ENCODE peak calls at places on chromosomes 5 and 9, in five cellular contexts. X is brain microvascular endothelial cell, C is ELR, U is T-cell, A is T-helper 2 cell. Q is an unnamed sample.

GRCh38 chr9:132753593-132753880 is 83.3 kb downstream of the GTF3C4 start:
- DNase-seq in A (no peak), U (no peak), X (no peak), C (no peak), Q (no peak)

GRCh38 chr5:108788142-108788541 is 40.4 kb downstream of the FER start:
- DNase-seq in U (no peak), X (no peak), A (no peak), C (no peak), Q (no peak)

GRCh38 chr9:3954950-3955670 is 344.8 kb downstream of the GLIS3 start:
- DNase-seq in C (peak; percentile 14), X (peak; percentile 65), U (no peak), A (no peak), Q (no peak)

GRCh38 chr5:66306105-66306843 is 162.2 kb downstream of the SREK1 start:
- DNase-seq in X (peak; percentile 64), A (no peak), U (peak; percentile 6), C (peak; percentile 78), Q (peak; percentile 89)

GRCh38 chr5:157172408-157172807 is 6.3 kb upstream of the GARIN3 start:
- DNase-seq in X (no peak), A (peak; percentile 72), C (no peak), U (peak; percentile 56), Q (no peak)

GRCh38 chr9:107367727-107368502 is 84.8 kb downstream of the RAD23B start:
- DNase-seq in U (no peak), A (no peak), X (peak; percentile 27), C (no peak), Q (no peak)

GRCh38 chr5:100889165-100889564 is 13.9 kb downstream of the ST8SIA4 start:
- DNase-seq in A (no peak), U (no peak), X (no peak), C (peak; percentile 27), Q (no peak)

GRCh38 chr9:3528466-3528865 is 2.7 kb upstream of the RFX3 start:
- DNase-seq in U (peak; percentile 33), C (no peak), A (peak; percentile 9), X (no peak), Q (no peak)

GRCh38 chr9:69195019-69195418 is 20.9 kb downstream of the TJP2 start:
- DNase-seq in U (no peak), C (no peak), X (no peak), A (no peak), Q (no peak)

GRCh38 chr5:69288668-69289067 is 43.9 kb downstream of the CCDC125 start:
- DNase-seq in X (no peak), C (no peak), A (no peak), U (no peak), Q (no peak)

GRCh38 chr5:150013931-150014330 is 13.4 kb downstream of the HMGXB3 start:
- DNase-seq in A (no peak), X (no peak), C (no peak), U (no peak), Q (no peak)

GRCh38 chr5:172494630-172495505 is 40.5 kb upstream of the SH3PXD2B start:
- DNase-seq in C (no peak), X (no peak), U (no peak), A (no peak), Q (no peak)

GRCh38 chr5:174935854-174936474 is 211.6 kb downstream of the MSX2 start:
- DNase-seq in A (peak; percentile 13), C (peak; percentile 47), X (peak; percentile 38), U (peak; percentile 5), Q (peak; percentile 68)

GRCh38 chr9:127336708-127337352 is 60.1 kb upstream of the SLC2A8 start:
- DNase-seq in U (no peak), X (peak; percentile 95), A (no peak), C (peak; percentile 98), Q (peak; percentile 90)

GRCh38 chr5:51890435-51891116 is 507.3 kb downstream of the ISL1 start:
- DNase-seq in A (no peak), X (no peak), C (no peak), U (no peak), Q (no peak)

GRCh38 chr9:100774326-100774725 is 196.4 kb downstream of the CAVIN4 start:
- DNase-seq in A (no peak), C (no peak), U (no peak), X (no peak), Q (no peak)